ENCODE peak calls at places on chromosome 22, in four cellular contexts. Z is testis, B is A549, D is tibial nerve. G is an unnamed sample.

GRCh38 chr22:30239421-30240405 is 6.8 kb downstream of the LIF start:
- DNase-seq in Z (no peak), B (no peak), D (no peak), G (no peak)

GRCh38 chr22:36873614-36874308 is 13.0 kb downstream of the NCF4 start:
- DNase-seq in B (peak; percentile 69), D (no peak), Z (peak; percentile 34), G (no peak)

GRCh38 chr22:23904855-23905254 is 10.7 kb downstream of the MIF start:
- DNase-seq in D (no peak), Z (no peak), B (no peak), G (peak; percentile 26)

GRCh38 chr22:37310815-37311595 is 28.7 kb downstream of the CYTH4 start:
- DNase-seq in D (no peak), B (no peak), Z (no peak), G (no peak)

GRCh38 chr22:19816372-19817119 is 38.1 kb downstream of the GNB1L start:
- DNase-seq in Z (peak; percentile 8), B (no peak), D (no peak), G (no peak)

GRCh38 chr22:32482708-32483107 is 8.1 kb downstream of the FBXO7 start:
- DNase-seq in D (no peak), Z (no peak), B (no peak), G (no peak)

GRCh38 chr22:29710922-29711593 is 8.7 kb upstream of the CABP7 start:
- DNase-seq in Z (peak; percentile 61), B (no peak), D (no peak), G (no peak)

GRCh38 chr22:20805972-20806471 is 32.1 kb downstream of the SERPIND1 start:
- DNase-seq in B (no peak), Z (no peak), D (no peak), G (no peak)

GRCh38 chr22:49292909-49293308 is 534.8 kb downstream of the BRD1 start:
- DNase-seq in Z (peak; percentile 8), D (no peak), B (no peak), G (no peak)

GRCh38 chr22:23520875-23521441 is 59.1 kb downstream of the IGLL1 start:
- DNase-seq in B (peak; percentile 20), D (peak; percentile 32), Z (peak; percentile 65), G (peak; percentile 43)

GRCh38 chr22:33274214-33274828 is 216.1 kb upstream of the SYN3 start:
- DNase-seq in D (no peak), B (peak; percentile 22), Z (peak; percentile 31), G (no peak)

GRCh38 chr22:41532908-41533825 is 11.1 kb downstream of the POLR3H start:
- DNase-seq in D (no peak), Z (peak; percentile 77), B (peak; percentile 54), G (peak; percentile 87)

GRCh38 chr22:48993655-48994054 is 834.0 kb downstream of the BRD1 start:
- DNase-seq in Z (no peak), B (no peak), D (no peak), G (no peak)

GRCh38 chr22:20058989-20059770 is 20.9 kb upstream of the DGCR8 start:
- DNase-seq in B (no peak), D (no peak), Z (no peak), G (no peak)

GRCh38 chr22:23828800-23829680 is 9.8 kb downstream of the DERL3 start:
- DNase-seq in D (no peak), B (no peak), Z (peak; percentile 58), G (peak; percentile 60)

GRCh38 chr22:19446603-19447387 is 716 bp downstream of the C22orf39 start:
- DNase-seq in Z (peak; percentile 30), B (no peak), D (no peak), G (no peak)

GRCh38 chr22:24601217-24602104 is 1.5 kb upstream of the GGT1 start:
- DNase-seq in Z (peak; percentile 90), B (peak; percentile 58), D (no peak), G (peak; percentile 65)

GRCh38 chr22:42427211-42427610 is 5.0 kb downstream of the NFAM1 start:
- DNase-seq in B (no peak), Z (no peak), D (no peak), G (no peak)

GRCh38 chr22:33579448-33580093 is 340.7 kb downstream of the LARGE1 start:
- DNase-seq in Z (peak; percentile 74), B (peak; percentile 68), D (peak; percentile 16), G (peak; percentile 70)

GRCh38 chr22:41862160-41862529 is 29.2 kb downstream of the SREBF2 start:
- DNase-seq in B (no peak), D (no peak), Z (peak; percentile 60), G (no peak)

GRCh38 chr22:42280140-42280539 is 9.7 kb upstream of the TCF20 start:
- DNase-seq in B (no peak), Z (no peak), D (no peak), G (no peak)

GRCh38 chr22:37357471-37357870 is 69.8 kb downstream of the ELFN2 start:
- DNase-seq in B (no peak), Z (no peak), D (no peak), G (no peak)

GRCh38 chr22:38415561-38416321 is 39.3 kb downstream of the KCNJ4 start:
- DNase-seq in D (no peak), B (no peak), Z (peak; percentile 12), G (peak; percentile 70)

GRCh38 chr22:17903564-17904295 is 120.6 kb downstream of the MICAL3 start:
- DNase-seq in Z (no peak), B (no peak), D (no peak), G (no peak)

GRCh38 chr22:19748139-19748538 is 12.4 kb upstream of the TBX1 start:
- DNase-seq in Z (no peak), D (no peak), B (no peak), G (no peak)

GRCh38 chr22:48884292-48884691 is 943.4 kb downstream of the BRD1 start:
- DNase-seq in Z (no peak), B (no peak), D (no peak), G (no peak)

GRCh38 chr22:36549033-36549432 is 20.1 kb upstream of the EIF3D start:
- DNase-seq in Z (no peak), B (no peak), D (no peak), G (no peak)

GRCh38 chr22:37968452-37969251 is 15.2 kb downstream of the POLR2F start:
- DNase-seq in D (no peak), Z (no peak), B (no peak), G (no peak)

GRCh38 chr22:44026066-44026629 is 2.0 kb downstream of the PARVB start:
- DNase-seq in Z (no peak), D (no peak), B (no peak), G (peak; percentile 61)

GRCh38 chr22:44025171-44026065 is 1.3 kb downstream of the PARVB start:
- DNase-seq in D (no peak), Z (peak; percentile 50), B (no peak), G (peak; percentile 67)

GRCh38 chr22:44029069-44029468 is 5.0 kb downstream of the PARVB start:
- DNase-seq in D (no peak), B (no peak), Z (no peak), G (no peak)

GRCh38 chr22:44028091-44028490 is 4.0 kb downstream of the PARVB start:
- DNase-seq in B (no peak), D (no peak), Z (no peak), G (no peak)

GRCh38 chr22:44026630-44027511 is 2.8 kb downstream of the PARVB start:
- DNase-seq in B (no peak), Z (peak; percentile 69), D (peak; percentile 50), G (peak; percentile 88)
- TF ChIP-seq POLR2A in B (no peak), Z (no peak), D (no peak), G (no peak)

GRCh38 chr22:46600397-46600796 is 19.8 kb upstream of the GRAMD4 start:
- DNase-seq in Z (no peak), B (no peak), D (no peak), G (no peak)

GRCh38 chr22:46598224-46598623 is 22.0 kb upstream of the GRAMD4 start:
- DNase-seq in B (no peak), D (no peak), Z (no peak), G (no peak)

GRCh38 chr22:46596819-46597218 is 23.4 kb upstream of the GRAMD4 start:
- DNase-seq in B (no peak), D (no peak), Z (no peak), G (no peak)

GRCh38 chr22:46596032-46596441 is 24.1 kb upstream of the GRAMD4 start:
- DNase-seq in B (no peak), D (peak; percentile 58), Z (no peak), G (peak; percentile 63)

GRCh38 chr22:46598737-46599424 is 21.3 kb upstream of the GRAMD4 start:
- DNase-seq in D (no peak), B (no peak), Z (no peak), G (no peak)
- H3K27ac ChIP-seq in D (no peak overlapping the region), B (no peak overlapping the region), Z (no peak overlapping the region), G (peak overlapping the region; percentile 60)

GRCh38 chr22:27151407-27151806 is 494.0 kb downstream of the MIAT start:
- DNase-seq in Z (no peak), B (peak; percentile 31), D (no peak), G (no peak)
- TF ChIP-seq CTCF in Z (no peak), B (no peak), D (no peak), G (no peak)

GRCh38 chr22:31347251-31348008 is 1.3 kb upstream of the PATZ1 start:
- DNase-seq in B (peak; percentile 71), D (peak; percentile 31), Z (peak; percentile 81), G (peak; percentile 66)
- TF ChIP-seq POLR2A in B (no peak), D (peak; percentile 24), Z (no peak), G (no peak)

GRCh38 chr22:22418957-22419356 is 89.6 kb downstream of the ZNF280B start:
- DNase-seq in Z (no peak), D (no peak), B (no peak), G (no peak)
- H3K27ac ChIP-seq in Z (no peak overlapping the region), D (no peak overlapping the region), B (no peak overlapping the region), G (no peak overlapping the region)

GRCh38 chr22:50606126-50606525 is 5.5 kb downstream of the MAPK8IP2 start:
- DNase-seq in Z (no peak), D (no peak), B (no peak), G (no peak)
- TF ChIP-seq CTCF in Z (no peak), D (no peak), B (no peak), G (peak; percentile 32)

GRCh38 chr22:40212126-40212525 is 34.4 kb downstream of the TNRC6B start:
- DNase-seq in D (no peak), B (no peak), Z (no peak), G (no peak)

GRCh38 chr22:40213478-40213877 is 35.8 kb downstream of the TNRC6B start:
- DNase-seq in D (no peak), Z (no peak), B (no peak), G (no peak)

GRCh38 chr22:40218152-40218551 is 40.4 kb downstream of the TNRC6B start:
- DNase-seq in B (no peak), D (no peak), Z (no peak), G (no peak)

GRCh38 chr22:40216041-40216756 is 38.5 kb downstream of the TNRC6B start:
- DNase-seq in B (no peak), D (no peak), Z (no peak), G (no peak)

GRCh38 chr22:40215266-40215665 is 37.5 kb downstream of the TNRC6B start:
- DNase-seq in D (no peak), Z (no peak), B (no peak), G (peak; percentile 35)
- TF ChIP-seq POLR2A in D (no peak), Z (no peak), B (no peak), G (no peak)